ENCODE peak calls at places on chromosomes 12 and 14, in six cellular contexts. One of them, this sample, is unnamed.

GRCh38 chr12:123253606-123254459 is 17.8 kb downstream of the CDK2AP1 start:
- DNase-seq in HCT116: no peak
- DNase-seq in K562: no peak
- DNase-seq in HepG2: no peak
- DNase-seq in GM12878: no peak
- DNase-seq in H1: no peak
- DNase-seq in this sample: no peak

GRCh38 chr12:46546634-46547273 is 174.2 kb upstream of the SLC38A2 start:
- DNase-seq in HCT116: no peak
- DNase-seq in K562: peak; percentile 31
- DNase-seq in HepG2: no peak
- DNase-seq in GM12878: peak; percentile 25
- DNase-seq in H1: no peak
- DNase-seq in this sample: no peak

GRCh38 chr14:38669027-38669426 is 413.1 kb upstream of the CLEC14A start:
- DNase-seq in HCT116: no peak
- DNase-seq in K562: no peak
- DNase-seq in HepG2: no peak
- DNase-seq in GM12878: no peak
- DNase-seq in H1: no peak
- DNase-seq in this sample: no peak

GRCh38 chr14:88039197-88039596 is 34.3 kb downstream of the GPR65 start:
- DNase-seq in HCT116: no peak
- DNase-seq in K562: no peak
- DNase-seq in HepG2: no peak
- DNase-seq in GM12878: no peak
- DNase-seq in H1: no peak
- DNase-seq in this sample: no peak

GRCh38 chr12:108478611-108479010 is 36.5 kb upstream of the FICD start:
- DNase-seq in HCT116: no peak
- DNase-seq in K562: no peak
- DNase-seq in HepG2: no peak
- DNase-seq in GM12878: no peak
- DNase-seq in H1: no peak
- DNase-seq in this sample: no peak

GRCh38 chr12:43310596-43310995 is 241.4 kb downstream of the ADAMTS20 start:
- DNase-seq in HCT116: no peak
- DNase-seq in K562: no peak
- DNase-seq in HepG2: no peak
- DNase-seq in GM12878: no peak
- DNase-seq in H1: no peak
- DNase-seq in this sample: no peak

GRCh38 chr14:96949594-96949993 is 152.4 kb downstream of the VRK1 start:
- DNase-seq in HCT116: no peak
- DNase-seq in K562: no peak
- DNase-seq in HepG2: no peak
- DNase-seq in GM12878: no peak
- DNase-seq in H1: no peak
- DNase-seq in this sample: no peak

GRCh38 chr12:51976376-51977160 is 25.1 kb downstream of the ACVR1B start:
- DNase-seq in HCT116: no peak
- DNase-seq in K562: no peak
- DNase-seq in HepG2: peak; percentile 92
- DNase-seq in GM12878: no peak
- DNase-seq in H1: no peak
- DNase-seq in this sample: no peak

GRCh38 chr12:68792952-68793351 is 15.0 kb upstream of the MDM2 start:
- DNase-seq in HCT116: peak; percentile 59
- DNase-seq in K562: peak; percentile 72
- DNase-seq in HepG2: peak; percentile 70
- DNase-seq in GM12878: peak; percentile 66
- DNase-seq in H1: peak; percentile 53
- DNase-seq in this sample: no peak

GRCh38 chr12:29711381-29711780 is 72.4 kb downstream of the TMTC1 start:
- DNase-seq in HCT116: no peak
- DNase-seq in K562: no peak
- DNase-seq in HepG2: no peak
- DNase-seq in GM12878: no peak
- DNase-seq in H1: no peak
- DNase-seq in this sample: no peak

GRCh38 chr12:7645395-7646177 is 20.1 kb downstream of the APOBEC1 start:
- DNase-seq in HCT116: peak; percentile 24
- DNase-seq in K562: peak; percentile 28
- DNase-seq in HepG2: peak; percentile 6
- DNase-seq in GM12878: no peak
- DNase-seq in H1: no peak
- DNase-seq in this sample: no peak

GRCh38 chr14:29243355-29243754 is 476.8 kb downstream of the FOXG1 start:
- DNase-seq in HCT116: no peak
- DNase-seq in K562: no peak
- DNase-seq in HepG2: no peak
- DNase-seq in GM12878: no peak
- DNase-seq in H1: no peak
- DNase-seq in this sample: no peak

GRCh38 chr12:104602901-104603300 is 146.2 kb downstream of the CHST11 start:
- DNase-seq in HCT116: no peak
- DNase-seq in K562: no peak
- DNase-seq in HepG2: no peak
- DNase-seq in GM12878: no peak
- DNase-seq in H1: no peak
- DNase-seq in this sample: no peak

GRCh38 chr12:51472984-51473383 is 48.4 kb downstream of the SLC4A8 start:
- DNase-seq in HCT116: no peak
- DNase-seq in K562: no peak
- DNase-seq in HepG2: no peak
- DNase-seq in GM12878: no peak
- DNase-seq in H1: no peak
- DNase-seq in this sample: no peak

GRCh38 chr14:50928002-50928635 is 16.2 kb downstream of the PYGL start:
- DNase-seq in HCT116: no peak
- DNase-seq in K562: no peak
- DNase-seq in HepG2: no peak
- DNase-seq in GM12878: peak; percentile 7
- DNase-seq in H1: no peak
- DNase-seq in this sample: no peak

GRCh38 chr14:20996521-20996920 is 2.6 kb upstream of the SLC39A2 start:
- DNase-seq in HCT116: no peak
- DNase-seq in K562: no peak
- DNase-seq in HepG2: no peak
- DNase-seq in GM12878: no peak
- DNase-seq in H1: no peak
- DNase-seq in this sample: no peak

GRCh38 chr12:26359576-26359975 is 164.2 kb downstream of the SSPN start:
- DNase-seq in HCT116: no peak
- DNase-seq in K562: no peak
- DNase-seq in HepG2: no peak
- DNase-seq in GM12878: no peak
- DNase-seq in H1: no peak
- DNase-seq in this sample: no peak

GRCh38 chr14:68782091-68782981 is 10.5 kb downstream of the ZFP36L1 start:
- DNase-seq in HCT116: no peak
- DNase-seq in K562: peak; percentile 46
- DNase-seq in HepG2: no peak
- DNase-seq in GM12878: no peak
- DNase-seq in H1: no peak
- DNase-seq in this sample: no peak

GRCh38 chr14:23284654-23285529 is 1.0 kb downstream of the HOMEZ start:
- DNase-seq in HCT116: no peak
- DNase-seq in K562: no peak
- DNase-seq in HepG2: peak; percentile 39
- DNase-seq in GM12878: no peak
- DNase-seq in H1: no peak
- DNase-seq in this sample: no peak

GRCh38 chr12:10584415-10584814 is 29.0 kb downstream of the MAGOHB start:
- DNase-seq in HCT116: no peak
- DNase-seq in K562: no peak
- DNase-seq in HepG2: no peak
- DNase-seq in GM12878: no peak
- DNase-seq in H1: no peak
- DNase-seq in this sample: no peak

GRCh38 chr14:69008411-69008810 is 29.3 kb upstream of the ACTN1 start:
- DNase-seq in HCT116: no peak
- DNase-seq in K562: no peak
- DNase-seq in HepG2: no peak
- DNase-seq in GM12878: no peak
- DNase-seq in H1: no peak
- DNase-seq in this sample: no peak

GRCh38 chr12:41944241-41944640 is 200.4 kb downstream of the GXYLT1 start:
- DNase-seq in HCT116: no peak
- DNase-seq in K562: no peak
- DNase-seq in HepG2: no peak
- DNase-seq in GM12878: no peak
- DNase-seq in H1: no peak
- DNase-seq in this sample: no peak

GRCh38 chr12:67501362-67501761 is 147.2 kb upstream of the DYRK2 start:
- DNase-seq in HCT116: no peak
- DNase-seq in K562: no peak
- DNase-seq in HepG2: no peak
- DNase-seq in GM12878: no peak
- DNase-seq in H1: no peak
- DNase-seq in this sample: no peak

GRCh38 chr12:80317899-80318298 is 126.1 kb upstream of the PTPRQ start:
- DNase-seq in HCT116: no peak
- DNase-seq in K562: no peak
- DNase-seq in HepG2: no peak
- DNase-seq in GM12878: no peak
- DNase-seq in H1: no peak
- DNase-seq in this sample: no peak

GRCh38 chr12:18849080-18849479 is 111.2 kb downstream of the CAPZA3 start:
- DNase-seq in HCT116: peak; percentile 31
- DNase-seq in K562: no peak
- DNase-seq in HepG2: no peak
- DNase-seq in GM12878: no peak
- DNase-seq in H1: no peak
- DNase-seq in this sample: no peak

GRCh38 chr14:77065851-77066554 is 32.1 kb upstream of the CIPC start:
- DNase-seq in HCT116: no peak
- DNase-seq in K562: no peak
- DNase-seq in HepG2: no peak
- DNase-seq in GM12878: no peak
- DNase-seq in H1: no peak
- DNase-seq in this sample: no peak

GRCh38 chr14:73949752-73950734 is at the start of the genes COQ6 and FAM161B:
- DNase-seq in HCT116: peak; percentile 97
- DNase-seq in K562: peak; percentile 95
- DNase-seq in HepG2: peak; percentile 95
- DNase-seq in GM12878: peak; percentile 90
- DNase-seq in H1: peak; percentile 93
- DNase-seq in this sample: peak; percentile 83

GRCh38 chr12:126487581-126487980 is 1422.3 kb downstream of the AACS start:
- DNase-seq in HCT116: no peak
- DNase-seq in K562: no peak
- DNase-seq in HepG2: no peak
- DNase-seq in GM12878: no peak
- DNase-seq in H1: no peak
- DNase-seq in this sample: no peak

GRCh38 chr12:126488786-126489185 is 1423.6 kb downstream of the AACS start:
- DNase-seq in HCT116: no peak
- DNase-seq in K562: no peak
- DNase-seq in HepG2: no peak
- DNase-seq in GM12878: no peak
- DNase-seq in H1: no peak
- DNase-seq in this sample: no peak

GRCh38 chr12:126492181-126492580 is 1426.9 kb downstream of the AACS start:
- DNase-seq in HCT116: no peak
- DNase-seq in K562: no peak
- DNase-seq in HepG2: no peak
- DNase-seq in GM12878: no peak
- DNase-seq in H1: no peak
- DNase-seq in this sample: no peak

GRCh38 chr12:126493366-126494108 is 1428.3 kb downstream of the AACS start:
- DNase-seq in HCT116: no peak
- DNase-seq in K562: no peak
- DNase-seq in HepG2: no peak
- DNase-seq in GM12878: no peak
- DNase-seq in H1: no peak
- DNase-seq in this sample: no peak
- H3K9ac ChIP-seq in HCT116: no peak overlapping the region
- H3K9ac ChIP-seq in K562: no peak overlapping the region
- H3K9ac ChIP-seq in HepG2: no peak overlapping the region
- H3K9ac ChIP-seq in GM12878: no peak overlapping the region
- H3K9ac ChIP-seq in H1: no peak overlapping the region
- H3K9ac ChIP-seq in this sample: no peak overlapping the region

GRCh38 chr14:37586783-37587428 is 8.1 kb downstream of the FOXA1 start:
- DNase-seq in HCT116: no peak
- DNase-seq in K562: no peak
- DNase-seq in HepG2: no peak
- DNase-seq in GM12878: no peak
- DNase-seq in H1: no peak
- DNase-seq in this sample: no peak
- H3K4me3 ChIP-seq in HCT116: no peak overlapping the region
- H3K4me3 ChIP-seq in K562: no peak overlapping the region
- H3K4me3 ChIP-seq in HepG2: peak overlapping the region; percentile 64
- H3K4me3 ChIP-seq in GM12878: no peak overlapping the region
- H3K4me3 ChIP-seq in H1: no peak overlapping the region
- H3K4me3 ChIP-seq in this sample: no peak overlapping the region

DNA sequence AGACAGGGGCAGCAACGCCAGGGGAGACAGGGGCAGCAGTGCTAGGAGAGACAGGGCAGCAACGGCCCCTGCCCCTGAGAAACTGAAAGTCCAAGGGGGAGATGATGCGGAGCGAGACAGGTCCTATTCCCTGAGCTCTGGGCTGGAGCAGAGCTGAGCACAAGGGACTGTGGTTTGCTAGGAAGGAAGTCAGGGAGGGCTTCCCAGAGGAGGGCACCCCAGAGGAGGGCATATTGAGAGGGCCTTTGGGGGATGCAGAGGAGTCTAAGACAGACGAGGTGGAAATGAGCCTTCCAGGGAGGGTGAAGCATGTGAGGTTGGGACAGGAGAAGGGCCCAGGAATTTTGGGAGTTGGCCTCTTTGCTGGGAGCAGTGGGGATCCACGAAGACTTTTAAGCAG is 52.1 kb upstream of the BEGAIN start:
- DNase-seq in HCT116: no peak
- DNase-seq in K562: no peak
- DNase-seq in HepG2: no peak
- DNase-seq in GM12878: no peak
- DNase-seq in H1: no peak
- DNase-seq in this sample: no peak
- TF ChIP-seq ZNF274 in HCT116: no peak
- TF ChIP-seq ZNF274 in K562: no peak
- TF ChIP-seq ZNF274 in HepG2: no peak
- TF ChIP-seq ZNF274 in GM12878: no peak
- TF ChIP-seq ZNF274 in H1: no peak
- TF ChIP-seq ZNF274 in this sample: no peak

GRCh38 chr12:27922591-27923139 is 49.9 kb downstream of the PTHLH start:
- DNase-seq in HCT116: no peak
- DNase-seq in K562: no peak
- DNase-seq in HepG2: no peak
- DNase-seq in GM12878: no peak
- DNase-seq in H1: no peak
- DNase-seq in this sample: no peak

GRCh38 chr12:27927347-27927746 is 45.2 kb downstream of the PTHLH start:
- DNase-seq in HCT116: no peak
- DNase-seq in K562: no peak
- DNase-seq in HepG2: no peak
- DNase-seq in GM12878: no peak
- DNase-seq in H1: no peak
- DNase-seq in this sample: no peak

GRCh38 chr12:27919671-27920235 is 52.8 kb downstream of the PTHLH start:
- DNase-seq in HCT116: no peak
- DNase-seq in K562: no peak
- DNase-seq in HepG2: no peak
- DNase-seq in GM12878: no peak
- DNase-seq in H1: no peak
- DNase-seq in this sample: no peak

GRCh38 chr12:27924350-27925140 is 48.0 kb downstream of the PTHLH start:
- DNase-seq in HCT116: no peak
- DNase-seq in K562: no peak
- DNase-seq in HepG2: no peak
- DNase-seq in GM12878: no peak
- DNase-seq in H1: no peak
- DNase-seq in this sample: no peak
- H3K9ac ChIP-seq in HCT116: no peak overlapping the region
- H3K9ac ChIP-seq in K562: no peak overlapping the region
- H3K9ac ChIP-seq in HepG2: no peak overlapping the region
- H3K9ac ChIP-seq in GM12878: no peak overlapping the region
- H3K9ac ChIP-seq in H1: no peak overlapping the region
- H3K9ac ChIP-seq in this sample: no peak overlapping the region